ENCODE peak calls at places on chromosomes 16 and 17, in four cellular contexts. One of them, this sample, is unnamed.
A peak's percentile ranks its signal among the peaks of the same experiment; 100 is the strongest.

GRCh38 chr17:3896108-3897099 is 3.6 kb upstream of the CAMKK1 start:
- DNase-seq in tibial nerve: no peak
- DNase-seq in dorsolateral prefrontal cortex: no peak
- DNase-seq in glutamatergic neuron: no peak
- DNase-seq in this sample: no peak

GRCh38 chr17:58279016-58279671 is 1.6 kb downstream of the MPO start:
- DNase-seq in glutamatergic neuron: no peak
- DNase-seq in dorsolateral prefrontal cortex: no peak
- DNase-seq in tibial nerve: no peak
- DNase-seq in this sample: no peak

GRCh38 chr17:249236-249993 is 68.0 kb upstream of the DOC2B start:
- DNase-seq in dorsolateral prefrontal cortex: peak; percentile 14
- DNase-seq in glutamatergic neuron: no peak
- DNase-seq in tibial nerve: no peak
- DNase-seq in this sample: peak; percentile 36

GRCh38 chr16:27991876-27992275 is 71.6 kb downstream of the GSG1L start:
- DNase-seq in glutamatergic neuron: no peak
- DNase-seq in dorsolateral prefrontal cortex: no peak
- DNase-seq in tibial nerve: no peak
- DNase-seq in this sample: no peak

GRCh38 chr17:28274591-28275265 is 44.3 kb upstream of the TMEM97 start:
- DNase-seq in glutamatergic neuron: no peak
- DNase-seq in tibial nerve: no peak
- DNase-seq in dorsolateral prefrontal cortex: no peak
- DNase-seq in this sample: no peak

GRCh38 chr16:22325598-22326368 is 28.6 kb downstream of the POLR3E start:
- DNase-seq in dorsolateral prefrontal cortex: no peak
- DNase-seq in glutamatergic neuron: no peak
- DNase-seq in tibial nerve: no peak
- DNase-seq in this sample: no peak

GRCh38 chr17:32350662-32351418 is 883 bp downstream of the ZNF207 start:
- DNase-seq in glutamatergic neuron: no peak
- DNase-seq in dorsolateral prefrontal cortex: no peak
- DNase-seq in tibial nerve: peak; percentile 40
- DNase-seq in this sample: no peak

GRCh38 chr16:57781741-57782606 is 20.3 kb downstream of the KIFC3 start:
- DNase-seq in glutamatergic neuron: no peak
- DNase-seq in tibial nerve: no peak
- DNase-seq in dorsolateral prefrontal cortex: no peak
- DNase-seq in this sample: no peak

GRCh38 chr16:921321-921905 is 49.4 kb downstream of the LMF1 start:
- DNase-seq in dorsolateral prefrontal cortex: no peak
- DNase-seq in tibial nerve: no peak
- DNase-seq in glutamatergic neuron: no peak
- DNase-seq in this sample: no peak

GRCh38 chr16:19907161-19907992 is 22.7 kb upstream of the GPRC5B start:
- DNase-seq in tibial nerve: peak; percentile 56
- DNase-seq in dorsolateral prefrontal cortex: peak; percentile 61
- DNase-seq in glutamatergic neuron: peak; percentile 87
- DNase-seq in this sample: peak; percentile 79

GRCh38 chr17:33653389-33653788 is 360.3 kb upstream of the ASIC2 start:
- DNase-seq in glutamatergic neuron: no peak
- DNase-seq in dorsolateral prefrontal cortex: no peak
- DNase-seq in tibial nerve: no peak
- DNase-seq in this sample: no peak

GRCh38 chr16:54931757-54932660 is 1.3 kb downstream of the IRX5 start:
- DNase-seq in tibial nerve: no peak
- DNase-seq in dorsolateral prefrontal cortex: no peak
- DNase-seq in glutamatergic neuron: no peak
- DNase-seq in this sample: no peak

GRCh38 chr17:4625181-4625601 is 16.3 kb downstream of the ALOX15 start:
- DNase-seq in glutamatergic neuron: no peak
- DNase-seq in tibial nerve: no peak
- DNase-seq in dorsolateral prefrontal cortex: no peak
- DNase-seq in this sample: no peak

GRCh38 chr16:24748242-24748641 is 18.8 kb downstream of the TNRC6A start:
- DNase-seq in dorsolateral prefrontal cortex: no peak
- DNase-seq in glutamatergic neuron: no peak
- DNase-seq in tibial nerve: peak; percentile 53
- DNase-seq in this sample: no peak

GRCh38 chr17:74130276-74130675 is 73.2 kb upstream of the RPL38 start:
- DNase-seq in tibial nerve: no peak
- DNase-seq in glutamatergic neuron: no peak
- DNase-seq in dorsolateral prefrontal cortex: no peak
- DNase-seq in this sample: no peak

GRCh38 chr17:35947156-35947585 is 3.7 kb upstream of the LYZL6 start:
- DNase-seq in glutamatergic neuron: peak; percentile 74
- DNase-seq in tibial nerve: peak; percentile 37
- DNase-seq in dorsolateral prefrontal cortex: no peak
- DNase-seq in this sample: no peak

GRCh38 chr16:75280331-75280804 is 28.9 kb upstream of the BCAR1 start:
- DNase-seq in glutamatergic neuron: no peak
- DNase-seq in dorsolateral prefrontal cortex: no peak
- DNase-seq in tibial nerve: no peak
- DNase-seq in this sample: no peak

GRCh38 chr17:9924735-9925191 is 19.7 kb upstream of the RCVRN start:
- DNase-seq in dorsolateral prefrontal cortex: no peak
- DNase-seq in tibial nerve: peak; percentile 58
- DNase-seq in glutamatergic neuron: no peak
- DNase-seq in this sample: no peak

GRCh38 chr16:49055824-49056545 is 225.7 kb downstream of the CBLN1 start:
- DNase-seq in dorsolateral prefrontal cortex: no peak
- DNase-seq in glutamatergic neuron: no peak
- DNase-seq in tibial nerve: no peak
- DNase-seq in this sample: no peak

GRCh38 chr16:49057391-49057790 is 224.2 kb downstream of the CBLN1 start:
- DNase-seq in tibial nerve: no peak
- DNase-seq in glutamatergic neuron: no peak
- DNase-seq in dorsolateral prefrontal cortex: no peak
- DNase-seq in this sample: no peak

GRCh38 chr16:49056546-49056945 is 225.1 kb downstream of the CBLN1 start:
- DNase-seq in glutamatergic neuron: no peak
- DNase-seq in dorsolateral prefrontal cortex: no peak
- DNase-seq in tibial nerve: no peak
- DNase-seq in this sample: no peak

GRCh38 chr16:49061315-49061714 is 220.3 kb downstream of the CBLN1 start:
- DNase-seq in glutamatergic neuron: no peak
- DNase-seq in tibial nerve: no peak
- DNase-seq in dorsolateral prefrontal cortex: no peak
- DNase-seq in this sample: no peak

GRCh38 chr16:49058382-49058781 is 223.3 kb downstream of the CBLN1 start:
- DNase-seq in tibial nerve: no peak
- DNase-seq in glutamatergic neuron: no peak
- DNase-seq in dorsolateral prefrontal cortex: no peak
- DNase-seq in this sample: no peak
- TF ChIP-seq CTCF in tibial nerve: no peak
- TF ChIP-seq CTCF in glutamatergic neuron: no peak
- TF ChIP-seq CTCF in dorsolateral prefrontal cortex: no peak
- TF ChIP-seq CTCF in this sample: no peak

GRCh38 chr17:7841622-7842379 is 7.8 kb downstream of the KDM6B start:
- DNase-seq in glutamatergic neuron: peak; percentile 99
- DNase-seq in tibial nerve: peak; percentile 89
- DNase-seq in dorsolateral prefrontal cortex: peak; percentile 92
- DNase-seq in this sample: peak; percentile 94
- TF ChIP-seq CTCF in glutamatergic neuron: no peak
- TF ChIP-seq CTCF in tibial nerve: peak; percentile 29
- TF ChIP-seq CTCF in dorsolateral prefrontal cortex: peak; percentile 24
- TF ChIP-seq CTCF in this sample: peak; percentile 25

DNA sequence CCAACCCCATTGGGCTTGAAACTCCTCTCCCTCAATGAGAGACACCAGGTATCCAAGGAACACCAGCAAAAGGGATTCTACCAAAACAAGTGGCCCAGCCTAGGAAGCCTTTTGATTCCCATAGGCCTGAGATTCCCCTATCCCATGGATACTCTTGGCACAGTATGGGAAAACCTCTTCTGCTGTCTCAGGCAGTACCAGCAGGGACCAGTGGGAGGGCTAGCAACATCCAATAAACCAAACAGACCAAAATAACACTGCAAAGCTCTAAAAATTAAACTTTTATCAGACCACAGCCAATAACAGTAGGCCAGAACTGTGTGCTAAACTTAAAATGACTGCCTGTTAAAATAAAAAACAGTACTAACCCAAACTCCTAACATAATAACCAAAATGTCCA is 153.9 kb upstream of the CES5A start:
- DNase-seq in glutamatergic neuron: no peak
- DNase-seq in dorsolateral prefrontal cortex: no peak
- DNase-seq in tibial nerve: no peak
- DNase-seq in this sample: no peak
- TF ChIP-seq CTCF in glutamatergic neuron: peak; percentile 30
- TF ChIP-seq CTCF in dorsolateral prefrontal cortex: no peak
- TF ChIP-seq CTCF in tibial nerve: no peak
- TF ChIP-seq CTCF in this sample: peak; percentile 48

DNA sequence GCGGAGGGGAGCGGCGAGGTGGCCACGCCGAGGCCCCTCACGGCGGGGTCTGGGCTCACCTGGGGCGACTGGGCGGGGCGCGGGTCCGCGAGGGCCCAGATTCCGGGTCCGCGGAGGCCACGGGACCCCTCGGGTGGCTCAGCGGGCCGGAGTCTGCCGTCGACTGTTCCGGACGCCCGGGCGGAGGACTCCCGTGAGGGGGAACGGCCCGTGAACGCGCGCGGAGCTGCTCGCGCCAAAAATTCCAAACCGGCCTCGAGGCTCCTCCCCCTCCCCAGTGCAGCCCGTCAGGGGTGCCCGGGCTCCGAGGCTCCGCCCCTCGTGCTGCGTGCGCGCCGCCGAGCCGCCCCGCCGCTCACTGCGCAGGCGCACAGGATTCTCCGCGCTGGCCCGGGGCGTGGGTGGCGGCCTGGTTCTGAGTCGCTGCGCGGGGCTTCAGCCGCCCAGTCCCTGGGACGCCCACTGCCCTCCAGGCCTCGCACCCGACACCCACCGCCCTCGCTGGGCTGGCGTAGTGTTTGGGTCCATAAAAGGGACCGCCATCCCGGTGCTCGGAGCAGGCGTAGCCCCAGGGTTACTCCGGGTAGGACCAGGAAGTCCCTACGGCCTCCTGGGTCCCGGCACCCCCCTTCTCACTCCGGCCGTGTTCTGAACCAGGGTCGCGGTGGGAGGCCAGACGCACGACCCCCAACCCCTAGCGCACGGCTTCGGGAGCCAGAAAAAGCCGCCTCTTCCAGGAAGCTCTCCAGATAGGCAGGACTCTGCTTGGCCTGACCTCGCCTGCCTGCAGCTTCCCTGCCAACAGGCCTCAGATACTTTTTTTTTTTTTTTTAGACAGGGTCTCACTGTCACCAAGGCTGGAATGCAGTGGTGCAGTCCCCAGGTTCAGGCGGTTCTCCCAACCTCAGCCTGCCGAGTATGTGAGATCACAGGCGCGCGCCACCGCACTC is at the start of gene PKMYT1:
- DNase-seq in glutamatergic neuron: peak; percentile 93
- DNase-seq in tibial nerve: peak; percentile 76
- DNase-seq in dorsolateral prefrontal cortex: peak; percentile 84
- DNase-seq in this sample: peak; percentile 96
- TF ChIP-seq CTCF in glutamatergic neuron: no peak
- TF ChIP-seq CTCF in tibial nerve: no peak
- TF ChIP-seq CTCF in dorsolateral prefrontal cortex: no peak
- TF ChIP-seq CTCF in this sample: no peak

GRCh38 chr16:71500964-71501363 is 11.8 kb upstream of the ZNF19 start:
- DNase-seq in glutamatergic neuron: no peak
- DNase-seq in dorsolateral prefrontal cortex: no peak
- DNase-seq in tibial nerve: no peak
- DNase-seq in this sample: no peak
- TF ChIP-seq CTCF in glutamatergic neuron: no peak
- TF ChIP-seq CTCF in dorsolateral prefrontal cortex: no peak
- TF ChIP-seq CTCF in tibial nerve: no peak
- TF ChIP-seq CTCF in this sample: no peak

GRCh38 chr17:80034654-80034976 is 1.1 kb downstream of the TBC1D16 start:
- DNase-seq in tibial nerve: no peak
- DNase-seq in dorsolateral prefrontal cortex: no peak
- DNase-seq in glutamatergic neuron: no peak
- DNase-seq in this sample: no peak

GRCh38 chr17:80033840-80034239 is 1.8 kb downstream of the TBC1D16 start:
- DNase-seq in dorsolateral prefrontal cortex: no peak
- DNase-seq in glutamatergic neuron: no peak
- DNase-seq in tibial nerve: no peak
- DNase-seq in this sample: no peak

GRCh38 chr17:80035937-80036714 is at the start of gene CCDC40:
- DNase-seq in tibial nerve: peak; percentile 74
- DNase-seq in dorsolateral prefrontal cortex: peak; percentile 69
- DNase-seq in glutamatergic neuron: peak; percentile 89
- DNase-seq in this sample: peak; percentile 88

GRCh38 chr17:80035687-80035936 is at the start of gene TBC1D16:
- DNase-seq in tibial nerve: no peak
- DNase-seq in dorsolateral prefrontal cortex: no peak
- DNase-seq in glutamatergic neuron: no peak
- DNase-seq in this sample: no peak

DNA sequence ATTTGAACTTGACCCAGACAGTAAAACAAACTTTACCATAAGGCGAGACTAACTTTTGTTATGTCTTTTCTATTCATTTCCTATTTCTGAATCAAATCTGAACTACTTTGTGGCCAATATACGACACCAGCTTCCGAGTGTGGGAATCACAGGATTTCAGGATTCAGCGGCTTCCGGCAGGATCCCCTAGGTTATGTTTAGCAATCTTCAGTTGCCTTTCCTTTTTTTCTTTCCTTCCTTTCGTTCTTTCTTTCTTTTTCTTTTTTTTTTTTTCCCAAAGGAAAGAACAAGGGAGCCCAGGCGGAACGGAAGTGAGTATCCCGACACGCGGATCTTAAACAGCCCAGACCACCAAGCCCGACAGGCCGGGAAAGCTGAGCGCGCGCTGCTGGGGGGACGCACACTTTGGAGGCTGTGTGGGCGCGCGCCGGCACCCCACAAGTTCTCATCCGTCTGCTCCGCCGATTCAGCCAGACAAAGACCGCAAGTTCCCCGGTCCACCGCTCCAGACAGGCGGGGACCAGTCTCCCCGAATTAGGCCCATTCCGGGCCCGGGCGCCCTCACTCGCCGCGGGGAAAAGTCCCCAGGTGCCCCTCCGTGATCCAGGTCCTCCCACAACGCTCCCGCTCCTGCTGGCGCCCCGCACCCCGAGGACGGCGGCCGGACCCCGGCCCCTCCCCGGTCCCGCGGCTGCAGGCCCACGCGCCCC is 540 bp downstream of the TBC1D16 start:
- DNase-seq in tibial nerve: no peak
- DNase-seq in glutamatergic neuron: peak; percentile 36
- DNase-seq in dorsolateral prefrontal cortex: no peak
- DNase-seq in this sample: no peak
- TF ChIP-seq CTCF in tibial nerve: no peak
- TF ChIP-seq CTCF in glutamatergic neuron: no peak
- TF ChIP-seq CTCF in dorsolateral prefrontal cortex: no peak
- TF ChIP-seq CTCF in this sample: no peak